ENCODE peak calls at places on chromosome 19, in nine cellular contexts. One of them, this sample, is unnamed. For H3K27me3 and H3K4me1, the result is how much of the 10 kb centered on the place peaks cover.

GRCh38 chr19:13633109-13633508 is 126.8 kb upstream of the CACNA1A start:
- DNase-seq in adipocyte: peak
- DNase-seq in left lung: no peak
- DNase-seq in adrenal gland: no peak
- DNase-seq in right lobe of liver: no peak
- DNase-seq in testis: no peak
- DNase-seq in GM23248: peak
- DNase-seq in sigmoid colon: no peak
- DNase-seq in MM.1S: no peak
- DNase-seq in this sample: no peak

GRCh38 chr19:48689438-48689837 is 6.3 kb upstream of the FUT2 start:
- DNase-seq in left lung: no peak
- DNase-seq in sigmoid colon: no peak
- DNase-seq in right lobe of liver: no peak
- DNase-seq in testis: no peak
- DNase-seq in GM23248: no peak
- DNase-seq in MM.1S: no peak
- DNase-seq in adrenal gland: no peak
- DNase-seq in adipocyte: no peak
- DNase-seq in this sample: no peak

GRCh38 chr19:50943074-50943828 is 9.6 kb downstream of the KLK5 start:
- DNase-seq in sigmoid colon: no peak
- DNase-seq in adipocyte: no peak
- DNase-seq in left lung: no peak
- DNase-seq in testis: no peak
- DNase-seq in GM23248: no peak
- DNase-seq in right lobe of liver: no peak
- DNase-seq in MM.1S: no peak
- DNase-seq in adrenal gland: no peak
- DNase-seq in this sample: no peak

GRCh38 chr19:1298235-1298634 is 12.6 kb downstream of the EFNA2 start:
- DNase-seq in adrenal gland: no peak
- DNase-seq in GM23248: no peak
- DNase-seq in left lung: no peak
- DNase-seq in sigmoid colon: no peak
- DNase-seq in MM.1S: no peak
- DNase-seq in adipocyte: no peak
- DNase-seq in right lobe of liver: no peak
- DNase-seq in testis: no peak
- DNase-seq in this sample: no peak

GRCh38 chr19:13152854-13153626 is 2.8 kb downstream of the IER2 start:
- DNase-seq in GM23248: peak
- DNase-seq in testis: peak
- DNase-seq in sigmoid colon: peak
- DNase-seq in right lobe of liver: peak
- DNase-seq in MM.1S: peak
- DNase-seq in adipocyte: peak
- DNase-seq in left lung: peak
- DNase-seq in adrenal gland: peak
- DNase-seq in this sample: peak

GRCh38 chr19:58509731-58510083 is 2.1 kb downstream of the SLC27A5 start:
- DNase-seq in GM23248: no peak
- DNase-seq in adipocyte: no peak
- DNase-seq in left lung: no peak
- DNase-seq in MM.1S: no peak
- DNase-seq in sigmoid colon: no peak
- DNase-seq in adrenal gland: no peak
- DNase-seq in right lobe of liver: no peak
- DNase-seq in testis: no peak
- DNase-seq in this sample: no peak

GRCh38 chr19:56015756-56016155 is 29.2 kb downstream of the NLRP5 start:
- DNase-seq in MM.1S: peak
- DNase-seq in adrenal gland: no peak
- DNase-seq in testis: no peak
- DNase-seq in adipocyte: peak
- DNase-seq in GM23248: peak
- DNase-seq in left lung: no peak
- DNase-seq in sigmoid colon: no peak
- DNase-seq in right lobe of liver: no peak
- DNase-seq in this sample: no peak

GRCh38 chr19:2952953-2953481 is 8.2 kb upstream of the ZNF77 start:
- DNase-seq in adrenal gland: no peak
- DNase-seq in testis: no peak
- DNase-seq in GM23248: peak
- DNase-seq in right lobe of liver: peak
- DNase-seq in adipocyte: peak
- DNase-seq in MM.1S: peak
- DNase-seq in sigmoid colon: no peak
- DNase-seq in left lung: peak
- DNase-seq in this sample: no peak

GRCh38 chr19:44571830-44572661 is 41.3 kb upstream of the IGSF23 start:
- DNase-seq in testis: no peak
- DNase-seq in right lobe of liver: peak
- DNase-seq in sigmoid colon: no peak
- DNase-seq in adrenal gland: peak
- DNase-seq in GM23248: no peak
- DNase-seq in adipocyte: no peak
- DNase-seq in left lung: no peak
- DNase-seq in MM.1S: no peak
- DNase-seq in this sample: no peak

GRCh38 chr19:926595-927043 is 784 bp downstream of the ARID3A start:
- DNase-seq in right lobe of liver: peak
- DNase-seq in MM.1S: peak
- DNase-seq in left lung: peak
- DNase-seq in testis: no peak
- DNase-seq in adipocyte: peak
- DNase-seq in sigmoid colon: no peak
- DNase-seq in adrenal gland: peak
- DNase-seq in GM23248: peak
- DNase-seq in this sample: peak

GRCh38 chr19:40594657-40595077 is 6.5 kb upstream of the LTBP4 start:
- DNase-seq in right lobe of liver: no peak
- DNase-seq in adipocyte: no peak
- DNase-seq in GM23248: peak
- DNase-seq in adrenal gland: peak
- DNase-seq in testis: no peak
- DNase-seq in MM.1S: no peak
- DNase-seq in left lung: no peak
- DNase-seq in sigmoid colon: no peak
- DNase-seq in this sample: no peak

GRCh38 chr19:55230329-55230728 is 1.8 kb upstream of the TMEM86B start:
- DNase-seq in right lobe of liver: no peak
- DNase-seq in left lung: peak
- DNase-seq in sigmoid colon: no peak
- DNase-seq in adrenal gland: no peak
- DNase-seq in GM23248: no peak
- DNase-seq in testis: no peak
- DNase-seq in MM.1S: no peak
- DNase-seq in adipocyte: no peak
- DNase-seq in this sample: no peak

GRCh38 chr19:10634881-10635463 is 9.6 kb downstream of the SLC44A2 start:
- DNase-seq in sigmoid colon: no peak
- DNase-seq in testis: no peak
- DNase-seq in adrenal gland: no peak
- DNase-seq in MM.1S: no peak
- DNase-seq in GM23248: no peak
- DNase-seq in left lung: no peak
- DNase-seq in right lobe of liver: no peak
- DNase-seq in adipocyte: no peak
- DNase-seq in this sample: no peak

GRCh38 chr19:54023191-54023590 is 31.8 kb downstream of the CACNG6 start:
- DNase-seq in MM.1S: no peak
- DNase-seq in sigmoid colon: no peak
- DNase-seq in right lobe of liver: no peak
- DNase-seq in GM23248: no peak
- DNase-seq in left lung: no peak
- DNase-seq in adipocyte: no peak
- DNase-seq in testis: no peak
- DNase-seq in adrenal gland: no peak
- DNase-seq in this sample: no peak

GRCh38 chr19:23817519-23817918 is 58.8 kb upstream of the ZNF681 start:
- DNase-seq in adipocyte: peak
- DNase-seq in right lobe of liver: no peak
- DNase-seq in GM23248: peak
- DNase-seq in MM.1S: peak
- DNase-seq in testis: peak
- DNase-seq in adrenal gland: peak
- DNase-seq in left lung: no peak
- DNase-seq in sigmoid colon: no peak
- DNase-seq in this sample: no peak

GRCh38 chr19:48470856-48471255 is 1.7 kb downstream of the CYTH2 start:
- DNase-seq in adrenal gland: no peak
- DNase-seq in sigmoid colon: no peak
- DNase-seq in GM23248: no peak
- DNase-seq in testis: no peak
- DNase-seq in right lobe of liver: no peak
- DNase-seq in left lung: no peak
- DNase-seq in adipocyte: no peak
- DNase-seq in MM.1S: no peak
- DNase-seq in this sample: no peak

GRCh38 chr19:43407416-43408005 is 7.2 kb upstream of the TEX101 start:
- DNase-seq in MM.1S: no peak
- DNase-seq in testis: peak
- DNase-seq in right lobe of liver: no peak
- DNase-seq in adipocyte: no peak
- DNase-seq in left lung: no peak
- DNase-seq in sigmoid colon: no peak
- DNase-seq in GM23248: no peak
- DNase-seq in adrenal gland: no peak
- DNase-seq in this sample: no peak

GRCh38 chr19:29724741-29725140 is 9.7 kb upstream of the C19orf12 start:
- DNase-seq in MM.1S: no peak
- DNase-seq in sigmoid colon: no peak
- DNase-seq in right lobe of liver: no peak
- DNase-seq in adrenal gland: no peak
- DNase-seq in left lung: no peak
- DNase-seq in GM23248: no peak
- DNase-seq in testis: no peak
- DNase-seq in adipocyte: no peak
- DNase-seq in this sample: no peak

GRCh38 chr19:29731331-29731850 is 16.3 kb upstream of the C19orf12 start:
- DNase-seq in GM23248: no peak
- DNase-seq in MM.1S: no peak
- DNase-seq in testis: no peak
- DNase-seq in adipocyte: no peak
- DNase-seq in right lobe of liver: no peak
- DNase-seq in adrenal gland: no peak
- DNase-seq in left lung: no peak
- DNase-seq in sigmoid colon: no peak
- DNase-seq in this sample: no peak

GRCh38 chr19:29724102-29724641 is 9.1 kb upstream of the C19orf12 start:
- DNase-seq in right lobe of liver: no peak
- DNase-seq in left lung: no peak
- DNase-seq in adrenal gland: no peak
- DNase-seq in GM23248: peak
- DNase-seq in testis: no peak
- DNase-seq in MM.1S: no peak
- DNase-seq in adipocyte: peak
- DNase-seq in sigmoid colon: no peak
- DNase-seq in this sample: no peak

GRCh38 chr19:29727906-29728305 is 12.8 kb upstream of the C19orf12 start:
- DNase-seq in MM.1S: no peak
- DNase-seq in right lobe of liver: no peak
- DNase-seq in GM23248: no peak
- DNase-seq in adipocyte: no peak
- DNase-seq in sigmoid colon: no peak
- DNase-seq in adrenal gland: peak
- DNase-seq in left lung: no peak
- DNase-seq in testis: no peak
- DNase-seq in this sample: no peak
- H3K27me3 ChIP-seq in MM.1S: half or more
- H3K27me3 ChIP-seq in right lobe of liver: under half
- H3K27me3 ChIP-seq in GM23248: half or more
- H3K27me3 ChIP-seq in adipocyte: half or more
- H3K27me3 ChIP-seq in sigmoid colon: under half
- H3K27me3 ChIP-seq in adrenal gland: under half
- H3K27me3 ChIP-seq in left lung: under half
- H3K27me3 ChIP-seq in testis: under half
- H3K27me3 ChIP-seq in this sample: under half

DNA sequence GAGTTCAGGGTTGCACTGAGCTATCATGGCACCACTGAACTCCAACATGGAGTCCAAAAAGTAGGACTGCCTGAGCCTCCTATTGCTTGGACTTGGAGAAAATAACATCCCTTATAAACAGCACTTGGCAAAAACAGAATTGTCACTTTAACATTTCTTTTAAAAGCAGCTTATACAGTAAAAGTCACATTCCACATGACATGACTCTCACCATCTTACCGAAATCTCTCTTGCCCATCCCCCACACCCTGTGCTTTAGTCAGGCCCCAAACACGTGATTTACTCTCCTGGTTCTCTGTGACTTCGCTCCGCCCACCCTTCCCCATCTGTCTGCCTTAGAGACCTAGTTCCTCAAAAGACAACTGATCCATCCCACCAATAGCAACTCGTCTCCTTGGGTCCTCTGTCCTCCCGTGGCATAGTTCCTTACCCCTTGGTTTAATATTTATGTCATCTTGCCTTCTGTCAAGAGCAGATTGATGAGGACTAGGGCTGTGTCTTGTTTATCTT is 4.6 kb downstream of the SAFB start:
- DNase-seq in adrenal gland: peak
- DNase-seq in GM23248: peak
- DNase-seq in sigmoid colon: peak
- DNase-seq in adipocyte: no peak
- DNase-seq in right lobe of liver: no peak
- DNase-seq in left lung: peak
- DNase-seq in testis: peak
- DNase-seq in MM.1S: no peak
- DNase-seq in this sample: peak
- H3K4me1 ChIP-seq in adrenal gland: half or more
- H3K4me1 ChIP-seq in GM23248: under half
- H3K4me1 ChIP-seq in sigmoid colon: under half
- H3K4me1 ChIP-seq in adipocyte: half or more
- H3K4me1 ChIP-seq in right lobe of liver: under half
- H3K4me1 ChIP-seq in left lung: under half
- H3K4me1 ChIP-seq in testis: under half
- H3K4me1 ChIP-seq in MM.1S: under half
- H3K4me1 ChIP-seq in this sample: under half

DNA sequence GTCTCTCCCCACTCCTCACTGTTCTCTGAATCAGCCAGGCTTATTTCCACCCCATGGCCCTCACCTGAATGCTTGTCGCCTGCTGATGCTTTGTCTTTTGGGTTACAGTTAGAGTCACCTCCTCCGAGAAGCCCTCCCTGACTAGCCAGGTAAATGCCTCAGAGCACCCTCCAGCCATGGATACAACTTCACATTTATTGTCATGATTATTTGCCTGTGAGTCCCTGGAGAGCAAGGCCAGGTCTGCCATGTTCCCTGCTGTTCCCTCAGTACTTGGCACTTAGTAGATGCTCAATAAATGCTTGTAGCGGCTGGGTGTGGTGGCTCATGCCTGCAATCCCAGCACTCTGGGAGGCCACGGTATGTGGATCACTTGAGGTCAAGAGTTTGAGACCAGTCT is 3.7 kb upstream of the PDE4C start:
- DNase-seq in adrenal gland: no peak
- DNase-seq in adipocyte: no peak
- DNase-seq in left lung: no peak
- DNase-seq in MM.1S: no peak
- DNase-seq in right lobe of liver: no peak
- DNase-seq in GM23248: no peak
- DNase-seq in testis: no peak
- DNase-seq in sigmoid colon: no peak
- DNase-seq in this sample: no peak
- H3K27me3 ChIP-seq in adrenal gland: under half
- H3K27me3 ChIP-seq in adipocyte: under half
- H3K27me3 ChIP-seq in left lung: under half
- H3K27me3 ChIP-seq in MM.1S: half or more
- H3K27me3 ChIP-seq in right lobe of liver: under half
- H3K27me3 ChIP-seq in GM23248: under half
- H3K27me3 ChIP-seq in testis: under half
- H3K27me3 ChIP-seq in sigmoid colon: under half
- H3K27me3 ChIP-seq in this sample: under half

GRCh38 chr19:46928951-46929350 is 68.2 kb downstream of the ARHGAP35 start:
- DNase-seq in testis: no peak
- DNase-seq in sigmoid colon: no peak
- DNase-seq in left lung: no peak
- DNase-seq in adipocyte: no peak
- DNase-seq in right lobe of liver: peak
- DNase-seq in adrenal gland: no peak
- DNase-seq in MM.1S: no peak
- DNase-seq in GM23248: peak
- DNase-seq in this sample: no peak
- H3K4me1 ChIP-seq in testis: under half
- H3K4me1 ChIP-seq in sigmoid colon: under half
- H3K4me1 ChIP-seq in left lung: under half
- H3K4me1 ChIP-seq in adipocyte: half or more
- H3K4me1 ChIP-seq in right lobe of liver: under half
- H3K4me1 ChIP-seq in adrenal gland: under half
- H3K4me1 ChIP-seq in MM.1S: under half
- H3K4me1 ChIP-seq in GM23248: half or more
- H3K4me1 ChIP-seq in this sample: under half